ENCODE peak calls at places on chromosome 21, in five cellular contexts. G is activated CD4-positive, alpha-beta T cell treated with anti-CD3 and anti-CD28 coated beads, Interleukin-2, amount 50 U/mL, for 48 hours; K is NCI-H774; R is fibroblast of lung; I is activated CD4-positive, CD25-positive, alpha-beta regulatory T cell treated with anti-CD3 and anti-CD28 coated beads, Interleukin-2, amount 50 U/mL, for 16 hours. X is an unnamed sample.

GRCh38 chr21:45515241-45516061 is 26.8 kb downstream of the SLC19A1 start:
- DNase-seq in R (no peak), I (no peak), K (no peak), G (no peak), X (no peak)

GRCh38 chr21:29196021-29196663 is 65.7 kb downstream of the MAP3K7CL start:
- DNase-seq in K (no peak), I (peak), G (peak), R (peak), X (peak)

GRCh38 chr21:42627527-42628289 is 25.7 kb upstream of the PDE9A start:
- DNase-seq in G (no peak), I (no peak), R (no peak), K (no peak), X (no peak)

GRCh38 chr21:39737376-39738000 is 7.5 kb upstream of the IGSF5 start:
- DNase-seq in G (no peak), K (no peak), R (no peak), I (no peak), X (no peak)

GRCh38 chr21:38327984-38328383 is 71.2 kb downstream of the KCNJ15 start:
- DNase-seq in I (no peak), K (no peak), G (no peak), R (no peak), X (peak)

GRCh38 chr21:31529406-31529805 is 130.1 kb upstream of the SOD1 start:
- DNase-seq in G (no peak), I (no peak), K (no peak), R (no peak), X (no peak)

GRCh38 chr21:39818557-39818956 is 48.7 kb upstream of the PCP4 start:
- DNase-seq in K (no peak), R (no peak), I (no peak), G (no peak), X (no peak)

GRCh38 chr21:46113497-46114176 is 15.7 kb downstream of the COL6A2 start:
- DNase-seq in G (no peak), K (no peak), I (no peak), R (no peak), X (no peak)

GRCh38 chr21:31894441-31894840 is 21.6 kb downstream of the HUNK start:
- DNase-seq in R (no peak), I (no peak), K (no peak), G (no peak), X (no peak)

GRCh38 chr21:33761104-33762036 is 119.1 kb downstream of the ITSN1 start:
- DNase-seq in G (no peak), K (no peak), I (no peak), R (peak), X (peak)

GRCh38 chr21:45413922-45414321 is 9.0 kb downstream of the COL18A1 start:
- DNase-seq in I (no peak), K (no peak), G (no peak), R (no peak), X (no peak)

GRCh38 chr21:25412090-25412489 is 195.2 kb downstream of the MRPL39 start:
- DNase-seq in I (no peak), R (no peak), K (no peak), G (no peak), X (no peak)

GRCh38 chr21:29302340-29302991 is 3.7 kb downstream of the BACH1 start:
- DNase-seq in I (no peak), K (no peak), G (no peak), R (peak), X (no peak)

X was measured in kidney glomerular epithelial cell.